ENCODE peak calls at places on chromosomes 5 and 9, in seven cellular contexts. B, L, W, D, Q, S and V are unnamed samples.

GRCh38 chr5:95641803-95642220 is 4.8 kb upstream of the RFESD start:
- DNase-seq in S (no peak), W (no peak), Q (peak), B (no peak), D (no peak), L (no peak), V (no peak)

GRCh38 chr5:38463634-38464521 is 92.6 kb downstream of the LIFR start:
- DNase-seq in B (peak), Q (no peak), L (peak), S (no peak), D (no peak), W (no peak), V (no peak)

GRCh38 chr5:118518720-118519119 is 469.6 kb downstream of the DTWD2 start:
- DNase-seq in S (no peak), L (no peak), B (no peak), Q (no peak), W (no peak), D (no peak), V (no peak)

GRCh38 chr5:3129252-3129651 is 377.8 kb upstream of the IRX2 start:
- DNase-seq in D (no peak), Q (no peak), L (no peak), B (no peak), S (no peak), W (no peak), V (no peak)

GRCh38 chr9:123115146-123115913 is 81.9 kb downstream of the GPR21 start:
- DNase-seq in W (no peak), B (no peak), D (no peak), S (no peak), L (no peak), Q (no peak), V (peak)

GRCh38 chr9:100322954-100323536 is 29.7 kb downstream of the TEX10 start:
- DNase-seq in D (no peak), B (peak), S (peak), W (no peak), Q (peak), L (no peak), V (peak)

GRCh38 chr9:85224729-85225128 is 517.0 kb downstream of the AGTPBP1 start:
- DNase-seq in B (no peak), D (no peak), S (no peak), W (no peak), Q (no peak), L (no peak), V (no peak)

GRCh38 chr5:129973716-129974426 is 69.6 kb downstream of the CHSY3 start:
- DNase-seq in B (no peak), S (no peak), Q (no peak), W (no peak), L (no peak), D (no peak), V (no peak)

GRCh38 chr5:72584466-72584865 is 77.3 kb upstream of the ZNF366 start:
- DNase-seq in S (no peak), W (no peak), L (no peak), Q (no peak), D (no peak), B (peak), V (no peak)

GRCh38 chr9:35603506-35603985 is 1.5 kb upstream of the TESK1 start:
- DNase-seq in L (no peak), Q (peak), W (no peak), B (no peak), D (no peak), S (peak), V (no peak)

GRCh38 chr5:66963559-66963971 is 233.0 kb downstream of the CD180 start:
- DNase-seq in Q (no peak), S (no peak), L (no peak), W (no peak), B (no peak), D (no peak), V (no peak)

GRCh38 chr5:16076657-16077056 is 102.9 kb downstream of the MARCHF11 start:
- DNase-seq in L (no peak), D (no peak), S (no peak), Q (no peak), B (no peak), W (no peak), V (no peak)

GRCh38 chr9:81844131-81844567 is 84.1 kb upstream of the SPATA31D4 start:
- DNase-seq in D (no peak), B (peak), Q (no peak), W (no peak), L (no peak), S (no peak), V (no peak)